ENCODE peak calls at places on chromosomes 6 and 20, in nine cellular contexts. One of them, this sample, is unnamed.

GRCh38 chr6:46904117-46904516 is 17.6 kb downstream of the ADGRF5 start:
- DNase-seq in T-helper 2 cell: no peak
- DNase-seq in keratinocyte: no peak
- DNase-seq in IMR-90: no peak
- DNase-seq in T47D: no peak
- DNase-seq in HFF-Myc: no peak
- DNase-seq in H54: no peak
- DNase-seq in OCI-LY7: no peak
- DNase-seq in Daoy: no peak
- DNase-seq in this sample: no peak

GRCh38 chr6:161418458-161418945 is 144.6 kb upstream of the AGPAT4 start:
- DNase-seq in HFF-Myc: peak
- DNase-seq in T47D: peak
- DNase-seq in T-helper 2 cell: peak
- DNase-seq in Daoy: peak
- DNase-seq in H54: no peak
- DNase-seq in OCI-LY7: peak
- DNase-seq in keratinocyte: no peak
- DNase-seq in IMR-90: peak
- DNase-seq in this sample: peak

GRCh38 chr6:67666177-67666964 is 968.7 kb upstream of the ADGRB3 start:
- DNase-seq in H54: no peak
- DNase-seq in OCI-LY7: no peak
- DNase-seq in HFF-Myc: no peak
- DNase-seq in Daoy: no peak
- DNase-seq in IMR-90: no peak
- DNase-seq in T47D: no peak
- DNase-seq in T-helper 2 cell: no peak
- DNase-seq in keratinocyte: no peak
- DNase-seq in this sample: no peak

GRCh38 chr20:10171864-10172751 is 46.5 kb upstream of the SNAP25 start:
- DNase-seq in OCI-LY7: no peak
- DNase-seq in IMR-90: peak
- DNase-seq in keratinocyte: no peak
- DNase-seq in H54: peak
- DNase-seq in HFF-Myc: peak
- DNase-seq in T-helper 2 cell: peak
- DNase-seq in T47D: no peak
- DNase-seq in Daoy: peak
- DNase-seq in this sample: peak

GRCh38 chr6:68740828-68741500 is 105.9 kb downstream of the ADGRB3 start:
- DNase-seq in HFF-Myc: no peak
- DNase-seq in Daoy: no peak
- DNase-seq in T-helper 2 cell: no peak
- DNase-seq in keratinocyte: no peak
- DNase-seq in H54: no peak
- DNase-seq in T47D: no peak
- DNase-seq in OCI-LY7: no peak
- DNase-seq in IMR-90: no peak
- DNase-seq in this sample: no peak

GRCh38 chr20:12554416-12554815 is 454.4 kb upstream of the SPTLC3 start:
- DNase-seq in OCI-LY7: no peak
- DNase-seq in T-helper 2 cell: no peak
- DNase-seq in Daoy: peak
- DNase-seq in keratinocyte: peak
- DNase-seq in HFF-Myc: no peak
- DNase-seq in T47D: no peak
- DNase-seq in H54: no peak
- DNase-seq in IMR-90: no peak
- DNase-seq in this sample: no peak

GRCh38 chr6:36947570-36948351 is 6.8 kb upstream of the PI16 start:
- DNase-seq in keratinocyte: no peak
- DNase-seq in T-helper 2 cell: peak
- DNase-seq in OCI-LY7: no peak
- DNase-seq in T47D: peak
- DNase-seq in IMR-90: peak
- DNase-seq in Daoy: no peak
- DNase-seq in HFF-Myc: no peak
- DNase-seq in H54: no peak
- DNase-seq in this sample: no peak

GRCh38 chr20:32052792-32053362 is 835 bp downstream of the HCK start:
- DNase-seq in HFF-Myc: no peak
- DNase-seq in T-helper 2 cell: no peak
- DNase-seq in IMR-90: no peak
- DNase-seq in OCI-LY7: no peak
- DNase-seq in Daoy: no peak
- DNase-seq in H54: no peak
- DNase-seq in T47D: no peak
- DNase-seq in keratinocyte: no peak
- DNase-seq in this sample: no peak

GRCh38 chr6:65638047-65638831 is 68.8 kb downstream of the EYS start:
- DNase-seq in keratinocyte: no peak
- DNase-seq in Daoy: no peak
- DNase-seq in T-helper 2 cell: no peak
- DNase-seq in H54: no peak
- DNase-seq in IMR-90: no peak
- DNase-seq in T47D: peak
- DNase-seq in OCI-LY7: peak
- DNase-seq in HFF-Myc: no peak
- DNase-seq in this sample: no peak

GRCh38 chr6:166551797-166552495 is 34.5 kb downstream of the RAMACL start:
- DNase-seq in OCI-LY7: no peak
- DNase-seq in HFF-Myc: no peak
- DNase-seq in H54: no peak
- DNase-seq in IMR-90: no peak
- DNase-seq in Daoy: no peak
- DNase-seq in keratinocyte: no peak
- DNase-seq in T-helper 2 cell: no peak
- DNase-seq in T47D: no peak
- DNase-seq in this sample: no peak

GRCh38 chr20:13017235-13017634 is 8.5 kb downstream of the SPTLC3 start:
- DNase-seq in OCI-LY7: no peak
- DNase-seq in HFF-Myc: no peak
- DNase-seq in T-helper 2 cell: no peak
- DNase-seq in IMR-90: peak
- DNase-seq in Daoy: no peak
- DNase-seq in T47D: no peak
- DNase-seq in H54: no peak
- DNase-seq in keratinocyte: no peak
- DNase-seq in this sample: no peak

GRCh38 chr20:362271-363254 is 15.7 kb downstream of the NRSN2 start:
- DNase-seq in Daoy: peak
- DNase-seq in T-helper 2 cell: peak
- DNase-seq in H54: no peak
- DNase-seq in OCI-LY7: peak
- DNase-seq in keratinocyte: peak
- DNase-seq in IMR-90: peak
- DNase-seq in HFF-Myc: no peak
- DNase-seq in T47D: peak
- DNase-seq in this sample: peak

GRCh38 chr20:3797592-3798404 is 1.7 kb downstream of the CDC25B start:
- DNase-seq in H54: no peak
- DNase-seq in IMR-90: peak
- DNase-seq in T47D: peak
- DNase-seq in HFF-Myc: no peak
- DNase-seq in OCI-LY7: peak
- DNase-seq in T-helper 2 cell: peak
- DNase-seq in keratinocyte: no peak
- DNase-seq in Daoy: no peak
- DNase-seq in this sample: no peak

GRCh38 chr20:6595704-6596103 is 171.8 kb upstream of the BMP2 start:
- DNase-seq in Daoy: no peak
- DNase-seq in keratinocyte: no peak
- DNase-seq in OCI-LY7: no peak
- DNase-seq in HFF-Myc: no peak
- DNase-seq in T-helper 2 cell: no peak
- DNase-seq in H54: no peak
- DNase-seq in T47D: no peak
- DNase-seq in IMR-90: peak
- DNase-seq in this sample: no peak

GRCh38 chr6:34484391-34484790 is 18.5 kb downstream of the PACSIN1 start:
- DNase-seq in OCI-LY7: no peak
- DNase-seq in T-helper 2 cell: no peak
- DNase-seq in H54: no peak
- DNase-seq in keratinocyte: no peak
- DNase-seq in HFF-Myc: no peak
- DNase-seq in Daoy: no peak
- DNase-seq in T47D: no peak
- DNase-seq in IMR-90: no peak
- DNase-seq in this sample: no peak

GRCh38 chr6:147870745-147871144 is 362.3 kb downstream of the SAMD5 start:
- DNase-seq in T47D: no peak
- DNase-seq in OCI-LY7: no peak
- DNase-seq in keratinocyte: no peak
- DNase-seq in H54: no peak
- DNase-seq in Daoy: no peak
- DNase-seq in HFF-Myc: no peak
- DNase-seq in IMR-90: no peak
- DNase-seq in T-helper 2 cell: no peak
- DNase-seq in this sample: no peak

GRCh38 chr20:10344953-10345352 is 89.1 kb downstream of the MKKS start:
- DNase-seq in T47D: no peak
- DNase-seq in OCI-LY7: no peak
- DNase-seq in H54: no peak
- DNase-seq in keratinocyte: no peak
- DNase-seq in IMR-90: no peak
- DNase-seq in T-helper 2 cell: no peak
- DNase-seq in HFF-Myc: no peak
- DNase-seq in Daoy: no peak
- DNase-seq in this sample: no peak

GRCh38 chr6:143023695-143024094 is 37.0 kb upstream of the AIG1 start:
- DNase-seq in keratinocyte: no peak
- DNase-seq in H54: no peak
- DNase-seq in T47D: no peak
- DNase-seq in T-helper 2 cell: no peak
- DNase-seq in Daoy: no peak
- DNase-seq in HFF-Myc: no peak
- DNase-seq in IMR-90: no peak
- DNase-seq in OCI-LY7: no peak
- DNase-seq in this sample: no peak

GRCh38 chr6:107957165-107957908 is 671 bp downstream of the SEC63 start:
- DNase-seq in IMR-90: peak
- DNase-seq in HFF-Myc: no peak
- DNase-seq in H54: no peak
- DNase-seq in T47D: peak
- DNase-seq in T-helper 2 cell: peak
- DNase-seq in Daoy: peak
- DNase-seq in keratinocyte: no peak
- DNase-seq in OCI-LY7: peak
- DNase-seq in this sample: peak

GRCh38 chr6:153997221-153997620 is 41.8 kb upstream of the OPRM1 start:
- DNase-seq in T47D: no peak
- DNase-seq in H54: no peak
- DNase-seq in T-helper 2 cell: no peak
- DNase-seq in IMR-90: no peak
- DNase-seq in OCI-LY7: no peak
- DNase-seq in HFF-Myc: no peak
- DNase-seq in Daoy: no peak
- DNase-seq in keratinocyte: no peak
- DNase-seq in this sample: no peak

GRCh38 chr6:157614026-157614484 is 209.0 kb upstream of the SNX9 start:
- DNase-seq in Daoy: peak
- DNase-seq in T-helper 2 cell: peak
- DNase-seq in T47D: no peak
- DNase-seq in keratinocyte: no peak
- DNase-seq in OCI-LY7: peak
- DNase-seq in HFF-Myc: no peak
- DNase-seq in H54: no peak
- DNase-seq in IMR-90: peak
- DNase-seq in this sample: no peak

GRCh38 chr6:53495496-53495895 is 49.4 kb downstream of the GCLC start:
- DNase-seq in T-helper 2 cell: no peak
- DNase-seq in OCI-LY7: no peak
- DNase-seq in Daoy: no peak
- DNase-seq in HFF-Myc: no peak
- DNase-seq in IMR-90: peak
- DNase-seq in T47D: no peak
- DNase-seq in H54: no peak
- DNase-seq in keratinocyte: no peak
- DNase-seq in this sample: no peak

GRCh38 chr20:36606171-36607116 is 865 bp downstream of the RAB5IF start:
- DNase-seq in T-helper 2 cell: peak
- DNase-seq in HFF-Myc: no peak
- DNase-seq in T47D: peak
- DNase-seq in keratinocyte: no peak
- DNase-seq in Daoy: peak
- DNase-seq in IMR-90: peak
- DNase-seq in H54: no peak
- DNase-seq in OCI-LY7: peak
- DNase-seq in this sample: no peak

GRCh38 chr6:108207013-108207412 is 41.2 kb downstream of the NR2E1 start:
- DNase-seq in HFF-Myc: no peak
- DNase-seq in T-helper 2 cell: no peak
- DNase-seq in T47D: no peak
- DNase-seq in OCI-LY7: no peak
- DNase-seq in Daoy: no peak
- DNase-seq in IMR-90: no peak
- DNase-seq in keratinocyte: no peak
- DNase-seq in H54: no peak
- DNase-seq in this sample: no peak

GRCh38 chr6:116615937-116616756 is at the start of gene RSPH4A:
- DNase-seq in IMR-90: peak
- DNase-seq in OCI-LY7: peak
- DNase-seq in T47D: peak
- DNase-seq in HFF-Myc: peak
- DNase-seq in keratinocyte: peak
- DNase-seq in H54: peak
- DNase-seq in Daoy: peak
- DNase-seq in T-helper 2 cell: peak
- DNase-seq in this sample: peak

GRCh38 chr6:159463440-159463839 is 229.6 kb downstream of the SOD2 start:
- DNase-seq in OCI-LY7: peak
- DNase-seq in Daoy: peak
- DNase-seq in H54: no peak
- DNase-seq in keratinocyte: no peak
- DNase-seq in T47D: no peak
- DNase-seq in T-helper 2 cell: peak
- DNase-seq in IMR-90: peak
- DNase-seq in HFF-Myc: no peak
- DNase-seq in this sample: no peak

GRCh38 chr20:4470375-4470774 is 251.3 kb upstream of the PRND start:
- DNase-seq in HFF-Myc: peak
- DNase-seq in OCI-LY7: no peak
- DNase-seq in keratinocyte: no peak
- DNase-seq in T47D: no peak
- DNase-seq in Daoy: peak
- DNase-seq in H54: no peak
- DNase-seq in T-helper 2 cell: no peak
- DNase-seq in IMR-90: peak
- DNase-seq in this sample: no peak

GRCh38 chr6:44696099-44696498 is 308.6 kb downstream of the CDC5L start:
- DNase-seq in T47D: no peak
- DNase-seq in OCI-LY7: no peak
- DNase-seq in H54: no peak
- DNase-seq in Daoy: peak
- DNase-seq in keratinocyte: no peak
- DNase-seq in IMR-90: peak
- DNase-seq in T-helper 2 cell: no peak
- DNase-seq in HFF-Myc: no peak
- DNase-seq in this sample: no peak

GRCh38 chr6:20211037-20211940 is 980 bp downstream of the MBOAT1 start:
- DNase-seq in IMR-90: peak
- DNase-seq in T-helper 2 cell: no peak
- DNase-seq in Daoy: peak
- DNase-seq in T47D: peak
- DNase-seq in H54: peak
- DNase-seq in HFF-Myc: no peak
- DNase-seq in keratinocyte: peak
- DNase-seq in OCI-LY7: no peak
- DNase-seq in this sample: no peak

GRCh38 chr6:16925461-16925860 is 164.2 kb upstream of the ATXN1 start:
- DNase-seq in T47D: no peak
- DNase-seq in Daoy: no peak
- DNase-seq in H54: no peak
- DNase-seq in HFF-Myc: no peak
- DNase-seq in IMR-90: peak
- DNase-seq in keratinocyte: no peak
- DNase-seq in OCI-LY7: no peak
- DNase-seq in T-helper 2 cell: no peak
- DNase-seq in this sample: no peak

GRCh38 chr6:7544597-7544996 is 3.1 kb downstream of the DSP start:
- DNase-seq in IMR-90: no peak
- DNase-seq in H54: no peak
- DNase-seq in OCI-LY7: no peak
- DNase-seq in HFF-Myc: no peak
- DNase-seq in T47D: no peak
- DNase-seq in keratinocyte: no peak
- DNase-seq in Daoy: no peak
- DNase-seq in T-helper 2 cell: no peak
- DNase-seq in this sample: no peak